ENCODE peak calls at places on chromosomes 13 and 19, in six cellular contexts. V is dorsolateral prefrontal cortex, W is fibroblast of pulmonary artery, N is GM06990, X is mucosa of descending colon, P is glutamatergic neuron. Y is an unnamed sample.

GRCh38 chr13:81596224-81596753 is 1255.4 kb upstream of the SPRY2 start:
- DNase-seq in V (no peak), W (no peak), N (no peak), X (no peak), P (no peak), Y (no peak)

GRCh38 chr13:87884874-87885273 is 213.7 kb downstream of the SLITRK5 start:
- DNase-seq in V (no peak), W (peak; percentile 10), N (no peak), X (no peak), P (no peak), Y (no peak)

GRCh38 chr13:50800091-50800739 is 43.3 kb downstream of the DLEU7 start:
- DNase-seq in V (no peak), W (no peak), N (no peak), X (no peak), P (no peak), Y (no peak)

GRCh38 chr13:23447927-23448326 is 14.4 kb upstream of the SACS start:
- DNase-seq in V (no peak), W (peak; percentile 81), N (no peak), X (no peak), P (no peak), Y (no peak)

GRCh38 chr13:112688560-112689497 is 1.0 kb upstream of the ATP11A start:
- DNase-seq in V (peak; percentile 40), W (peak; percentile 6), N (no peak), X (no peak), P (peak; percentile 40), Y (no peak)

GRCh38 chr19:54325631-54326030 is 12.7 kb upstream of the LILRA5 start:
- DNase-seq in V (no peak), W (no peak), N (no peak), X (no peak), P (no peak), Y (no peak)

GRCh38 chr13:30718661-30719520 is 16.5 kb upstream of the ALOX5AP start:
- DNase-seq in V (no peak), W (peak; percentile 67), N (no peak), X (no peak), P (no peak), Y (no peak)

GRCh38 chr19:41591951-41592562 is 16.1 kb downstream of the CEACAM21 start:
- DNase-seq in V (no peak), W (no peak), N (no peak), X (no peak), P (no peak), Y (no peak)

GRCh38 chr13:110116072-110116487 is 190.9 kb downstream of the COL4A1 start:
- DNase-seq in V (no peak), W (peak; percentile 91), N (no peak), X (peak; percentile 77), P (peak; percentile 86), Y (peak; percentile 65)

DNA sequence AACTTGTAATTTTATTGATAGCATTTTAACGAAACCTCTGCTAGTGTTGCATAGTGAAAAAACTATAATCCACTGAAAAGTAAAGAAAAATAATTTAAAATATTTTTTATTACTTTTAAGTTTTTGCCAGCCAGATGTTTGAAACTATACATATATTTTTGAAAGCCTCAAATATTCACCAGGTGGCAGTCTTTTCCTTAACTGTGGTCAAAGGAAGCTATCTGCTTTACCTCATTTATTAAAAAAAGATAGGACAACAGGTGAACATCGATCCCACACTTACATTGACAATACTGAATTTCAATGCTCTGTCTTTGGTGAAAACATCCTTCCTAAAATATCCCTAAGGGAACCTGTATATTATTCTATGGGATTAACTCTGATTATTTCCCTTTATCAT is 100.5 kb downstream of the TRPC4 start:
- DNase-seq in V (no peak), W (peak; percentile 26), N (no peak), X (no peak), P (no peak), Y (no peak)
- TF ChIP-seq CTCF in V (no peak), W (peak; percentile 31), N (no peak), X (no peak), P (no peak), Y (peak; percentile 51)

GRCh38 chr19:12140545-12141404 is 625 bp upstream of the ZNF20 start:
- DNase-seq in V (peak; percentile 90), W (peak; percentile 88), N (peak; percentile 81), X (peak; percentile 91), P (peak; percentile 87), Y (peak; percentile 67)

GRCh38 chr19:12139885-12140544 is at the start of gene ZNF20:
- DNase-seq in V (peak; percentile 97), W (peak; percentile 93), N (peak; percentile 94), X (peak; percentile 98), P (peak; percentile 98), Y (peak; percentile 94)

GRCh38 chr19:12137541-12137940 is 2.6 kb downstream of the ZNF20 start:
- DNase-seq in V (no peak), W (no peak), N (no peak), X (no peak), P (no peak), Y (no peak)

GRCh38 chr19:12139309-12139708 is 841 bp downstream of the ZNF20 start:
- DNase-seq in V (no peak), W (no peak), N (no peak), X (no peak), P (no peak), Y (no peak)

DNA sequence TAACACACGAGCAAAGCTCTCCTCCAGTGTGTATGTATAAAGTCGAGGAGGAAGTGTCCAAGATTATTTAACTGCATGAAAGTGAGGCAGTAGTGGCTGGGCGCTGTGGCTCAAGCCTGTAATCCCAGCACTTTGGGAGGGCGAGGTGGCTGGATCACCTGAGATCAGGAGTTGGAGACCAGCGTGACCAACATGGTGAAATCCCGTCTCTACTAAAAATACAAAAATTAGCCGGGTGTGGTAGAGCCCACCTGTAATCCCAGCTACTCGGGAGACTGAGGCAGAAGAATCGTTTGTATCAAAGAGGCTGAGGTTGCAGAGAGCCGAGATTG is 1.2 kb upstream of the ZNF20 start:
- DNase-seq in V (no peak), W (no peak), N (no peak), X (no peak), P (no peak), Y (no peak)
- TF ChIP-seq CTCF in V (no peak), W (no peak), N (no peak), X (peak; percentile 3), P (peak; percentile 51), Y (no peak)

GRCh38 chr19:51564791-51565190 is 6.3 kb upstream of the ZNF175 start:
- DNase-seq in V (no peak), W (no peak), N (no peak), X (no peak), P (no peak), Y (no peak)
- TF ChIP-seq CTCF in V (no peak), W (no peak), N (peak; percentile 66), X (no peak), P (no peak), Y (no peak)

GRCh38 chr13:85724554-85725432 is 74.4 kb downstream of the SLITRK6 start:
- DNase-seq in V (no peak), W (no peak), N (no peak), X (peak; percentile 19), P (no peak), Y (no peak)

GRCh38 chr13:85725433-85725832 is 73.8 kb downstream of the SLITRK6 start:
- DNase-seq in V (no peak), W (no peak), N (no peak), X (no peak), P (no peak), Y (no peak)

GRCh38 chr13:85728831-85729230 is 70.4 kb downstream of the SLITRK6 start:
- DNase-seq in V (no peak), W (no peak), N (no peak), X (no peak), P (no peak), Y (no peak)

GRCh38 chr13:85729296-85729695 is 69.9 kb downstream of the SLITRK6 start:
- DNase-seq in V (no peak), W (peak; percentile 48), N (no peak), X (no peak), P (no peak), Y (no peak)
- TF ChIP-seq CTCF in V (no peak), W (no peak), N (no peak), X (no peak), P (no peak), Y (no peak)

DNA sequence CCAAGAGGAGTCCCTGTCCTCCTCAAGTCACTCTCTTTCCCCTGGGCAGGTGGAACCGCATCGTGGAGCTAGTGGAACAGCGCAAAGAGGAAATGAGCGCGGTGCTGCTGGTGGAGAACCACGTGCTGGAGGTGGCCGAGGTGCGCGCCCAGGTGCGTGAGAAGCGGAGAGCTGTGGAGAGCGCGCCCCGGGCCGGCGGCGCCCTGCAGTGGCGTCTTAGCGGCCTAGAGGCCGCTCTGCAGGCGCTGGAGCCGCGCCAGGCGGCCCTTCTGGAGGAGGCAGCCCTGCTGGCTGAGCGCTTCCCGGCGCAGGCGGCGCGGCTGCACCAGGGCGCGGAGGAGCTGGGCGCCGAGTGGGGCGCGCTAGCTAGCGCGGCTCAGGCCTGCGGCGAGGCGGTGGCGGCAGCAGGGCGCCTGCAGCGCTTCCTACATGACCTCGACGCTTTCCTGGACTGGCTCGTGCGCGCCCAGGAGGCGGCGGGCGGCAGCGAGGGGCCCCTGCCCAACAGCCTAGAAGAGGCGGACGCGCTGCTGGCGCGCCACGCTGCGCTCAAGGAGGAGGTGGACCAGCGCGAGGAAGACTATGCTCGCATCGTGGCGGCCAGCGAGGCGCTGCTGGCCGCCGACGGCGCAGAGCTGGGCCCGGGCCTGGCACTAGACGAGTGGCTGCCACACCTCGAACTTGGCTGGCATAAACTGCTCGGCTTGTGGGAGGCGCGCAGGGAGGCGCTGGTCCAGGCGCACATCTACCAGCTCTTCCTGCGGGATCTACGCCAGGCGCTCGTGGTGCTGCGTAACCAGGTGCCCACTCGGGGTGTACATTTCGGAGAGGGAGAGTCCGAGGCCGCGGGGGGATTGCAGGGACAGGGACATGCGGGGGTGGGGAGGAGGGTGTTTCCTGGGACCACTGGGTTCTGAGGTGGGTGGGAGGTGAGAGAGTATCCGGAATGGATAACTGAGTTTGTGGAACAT is 52.8 kb downstream of the SPTBN4 start:
- DNase-seq in V (no peak), W (peak; percentile 43), N (peak; percentile 42), X (peak; percentile 42), P (peak; percentile 72), Y (no peak)
- TF ChIP-seq CTCF in V (no peak), W (no peak), N (no peak), X (no peak), P (no peak), Y (peak; percentile 12)

GRCh38 chr13:45119469-45119989 is 781 bp upstream of the GTF2F2 start:
- DNase-seq in V (peak; percentile 11), W (peak; percentile 60), N (no peak), X (no peak), P (no peak), Y (no peak)

GRCh38 chr13:45122941-45123340 is 2.6 kb downstream of the GTF2F2 start:
- DNase-seq in V (no peak), W (no peak), N (no peak), X (no peak), P (no peak), Y (no peak)

GRCh38 chr13:45120967-45121366 is 657 bp downstream of the GTF2F2 start:
- DNase-seq in V (no peak), W (no peak), N (no peak), X (no peak), P (no peak), Y (no peak)

GRCh38 chr13:45119990-45120864 is at the start of gene GTF2F2:
- DNase-seq in V (peak; percentile 84), W (peak; percentile 92), N (peak; percentile 88), X (peak; percentile 92), P (peak; percentile 91), Y (peak; percentile 86)

DNA sequence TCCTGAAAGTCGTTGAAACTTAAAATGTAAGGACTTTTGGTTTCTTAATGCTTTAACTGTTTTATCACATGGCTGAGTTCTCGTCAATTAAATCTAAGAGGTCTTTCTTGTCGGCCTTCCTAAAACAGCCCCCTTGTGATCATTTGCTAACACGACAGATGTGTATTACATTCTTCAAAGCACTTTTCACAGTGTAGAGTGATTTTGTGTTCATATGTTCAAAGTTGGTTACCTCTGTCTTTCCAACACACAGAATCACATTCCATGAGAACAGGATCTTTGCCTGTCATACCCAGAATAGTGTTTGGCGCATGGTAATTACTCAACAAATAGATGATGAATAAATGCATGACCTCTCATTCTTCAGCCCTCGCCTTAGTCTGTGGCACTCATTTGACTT is 1.1 kb downstream of the GTF2F2 start:
- DNase-seq in V (no peak), W (peak; percentile 46), N (peak; percentile 15), X (no peak), P (no peak), Y (no peak)
- TF ChIP-seq CTCF in V (no peak), W (peak; percentile 25), N (no peak), X (no peak), P (no peak), Y (peak; percentile 42)